ENCODE peak calls at places on chromosomes 7 and 10, in ten cellular contexts. F is body of pancreas; S is CD4-positive, CD25-positive, alpha-beta regulatory T cell; G is GM06990; V is brain microvascular endothelial cell; C is neuronal stem cell; D is tibial artery; M is right cardiac atrium; O is heart left ventricle; T is ovary. H is an unnamed sample. For H3K27me3, the result is how much of the 10 kb centered on the place peaks cover.

GRCh38 chr10:4034907-4035581 is 250.0 kb upstream of the KLF6 start:
- DNase-seq in F (no peak), O (no peak), V (peak), M (no peak), C (no peak), D (no peak), T (no peak), G (no peak), S (peak), H (no peak)

GRCh38 chr7:127792528-127793342 is 140.7 kb downstream of the SND1 start:
- DNase-seq in M (no peak), T (no peak), G (no peak), D (no peak), F (peak), V (no peak), C (peak), O (no peak), S (peak), H (peak)

GRCh38 chr10:77801474-77802238 is 124.9 kb downstream of the DLG5 start:
- DNase-seq in O (no peak), G (peak), V (peak), S (peak), D (no peak), C (no peak), T (no peak), F (no peak), M (no peak), H (no peak)

GRCh38 chr10:88725798-88726197 is 19.7 kb downstream of the LIPK start:
- DNase-seq in D (no peak), V (no peak), S (peak), G (no peak), C (no peak), F (no peak), T (no peak), O (no peak), M (no peak), H (no peak)

GRCh38 chr10:69348824-69349541 is 67.7 kb downstream of the TACR2 start:
- DNase-seq in V (peak), C (no peak), S (peak), M (peak), F (peak), T (no peak), D (peak), G (no peak), O (no peak), H (no peak)

GRCh38 chr7:157612664-157613561 is 276.1 kb downstream of the DNAJB6 start:
- DNase-seq in V (peak), S (peak), G (no peak), C (no peak), O (peak), F (peak), D (peak), M (peak), T (peak), H (peak)

GRCh38 chr7:8125680-8126444 is 136.1 kb downstream of the ICA1 start:
- DNase-seq in M (peak), T (no peak), G (peak), S (peak), F (peak), V (no peak), O (no peak), D (no peak), C (no peak), H (no peak)

GRCh38 chr10:77602913-77603528 is 34.6 kb downstream of the KCNMA1 start:
- DNase-seq in S (no peak), F (peak), G (no peak), V (no peak), D (no peak), T (no peak), O (no peak), M (no peak), C (no peak), H (no peak)

GRCh38 chr7:26497801-26498596 is 206.3 kb downstream of the SNX10 start:
- DNase-seq in S (no peak), F (no peak), T (no peak), C (no peak), M (no peak), G (no peak), O (no peak), V (no peak), D (no peak), H (no peak)

GRCh38 chr10:107091126-107091525 is 73.4 kb downstream of the SORCS1 start:
- DNase-seq in T (no peak), F (no peak), D (no peak), V (no peak), M (no peak), S (no peak), C (no peak), O (no peak), G (no peak), H (no peak)

GRCh38 chr7:42456756-42457276 is 219.8 kb upstream of the GLI3 start:
- DNase-seq in F (no peak), V (no peak), G (no peak), M (no peak), T (no peak), C (no peak), S (no peak), O (no peak), D (no peak), H (no peak)

GRCh38 chr7:158683541-158683940 is 21.1 kb downstream of the NCAPG2 start:
- DNase-seq in G (no peak), S (no peak), O (no peak), F (no peak), T (no peak), M (no peak), D (no peak), C (no peak), V (no peak), H (no peak)

GRCh38 chr10:113381906-113382562 is 170.8 kb upstream of the HABP2 start:
- DNase-seq in T (no peak), C (no peak), G (no peak), D (no peak), V (peak), F (peak), M (no peak), S (peak), O (no peak), H (no peak)

GRCh38 chr10:68330852-68331454 is 911 bp upstream of the HNRNPH3 start:
- DNase-seq in D (peak), S (no peak), O (no peak), G (peak), F (peak), C (no peak), V (no peak), T (peak), M (peak), H (no peak)

GRCh38 chr7:128026551-128026950 is 4.7 kb downstream of the LRRC4 start:
- DNase-seq in T (no peak), M (no peak), C (no peak), O (no peak), F (no peak), G (no peak), V (no peak), S (no peak), D (no peak), H (no peak)

GRCh38 chr7:57203161-57203791 is 71.0 kb upstream of the ZNF479 start:
- DNase-seq in S (no peak), C (no peak), F (no peak), M (no peak), T (no peak), O (no peak), D (no peak), V (no peak), G (no peak), H (no peak)

GRCh38 chr10:132212816-132213215 is 26.1 kb downstream of the DPYSL4 start:
- DNase-seq in D (no peak), G (no peak), C (no peak), V (no peak), T (no peak), F (no peak), S (no peak), M (peak), O (peak), H (no peak)

GRCh38 chr10:77810446-77811335 is 115.9 kb downstream of the DLG5 start:
- DNase-seq in C (no peak), M (no peak), G (no peak), T (no peak), D (no peak), V (no peak), F (no peak), O (no peak), S (no peak), H (no peak)

GRCh38 chr10:70679498-70679897 is 7.2 kb downstream of the ADAMTS14 start:
- DNase-seq in F (peak), G (no peak), D (no peak), V (no peak), O (no peak), M (peak), C (no peak), S (no peak), T (no peak), H (no peak)

GRCh38 chr7:19405546-19405945 is 260.3 kb upstream of the FERD3L start:
- DNase-seq in O (no peak), T (no peak), G (no peak), S (no peak), D (no peak), V (peak), F (no peak), C (no peak), M (no peak), H (no peak)

GRCh38 chr7:38049679-38050078 is 128.4 kb upstream of the STARD3NL start:
- DNase-seq in G (no peak), M (no peak), O (no peak), T (no peak), F (no peak), V (no peak), S (no peak), C (no peak), D (no peak), H (no peak)

GRCh38 chr7:141369422-141369821 is 181.8 kb upstream of the AGK start:
- DNase-seq in S (no peak), C (no peak), T (no peak), G (no peak), M (peak), V (no peak), O (no peak), F (peak), D (no peak), H (no peak)

GRCh38 chr7:79459381-79459780 is 5.9 kb upstream of the MAGI2 start:
- DNase-seq in V (no peak), D (peak), T (no peak), O (no peak), G (no peak), F (no peak), M (peak), C (no peak), S (no peak), H (no peak)

GRCh38 chr7:37853468-37853867 is 5.1 kb downstream of the NME8 start:
- DNase-seq in F (peak), C (no peak), G (no peak), D (no peak), S (peak), T (no peak), M (no peak), O (no peak), V (no peak), H (peak)

GRCh38 chr7:4689151-4689550 is 7.1 kb downstream of the FOXK1 start:
- DNase-seq in V (no peak), T (no peak), O (no peak), D (no peak), S (no peak), F (no peak), G (no peak), M (no peak), C (no peak), H (no peak)

GRCh38 chr10:93541402-93542357 is 24.8 kb upstream of the FFAR4 start:
- DNase-seq in M (peak), S (peak), C (peak), F (peak), O (peak), G (no peak), T (no peak), V (peak), D (no peak), H (peak)

GRCh38 chr10:48811461-48811860 is 126.8 kb downstream of the WDFY4 start:
- DNase-seq in M (no peak), S (no peak), F (no peak), G (no peak), C (no peak), V (no peak), T (no peak), D (no peak), O (no peak), H (no peak)

GRCh38 chr7:4247106-4247876 is 434.8 kb upstream of the FOXK1 start:
- DNase-seq in G (no peak), C (no peak), M (no peak), S (no peak), T (no peak), V (no peak), D (peak), F (peak), O (peak), H (no peak)

GRCh38 chr7:142798451-142799438 is 28.0 kb downstream of the PRSS2 start:
- DNase-seq in D (no peak), O (no peak), G (no peak), S (peak), C (no peak), V (no peak), M (no peak), T (no peak), F (no peak), H (no peak)
- H3K27me3 ChIP-seq in D (under half), O (under half), G (under half), S (under half), C (under half), V (under half), M (under half), T (under half), F (under half), H (under half)

DNA sequence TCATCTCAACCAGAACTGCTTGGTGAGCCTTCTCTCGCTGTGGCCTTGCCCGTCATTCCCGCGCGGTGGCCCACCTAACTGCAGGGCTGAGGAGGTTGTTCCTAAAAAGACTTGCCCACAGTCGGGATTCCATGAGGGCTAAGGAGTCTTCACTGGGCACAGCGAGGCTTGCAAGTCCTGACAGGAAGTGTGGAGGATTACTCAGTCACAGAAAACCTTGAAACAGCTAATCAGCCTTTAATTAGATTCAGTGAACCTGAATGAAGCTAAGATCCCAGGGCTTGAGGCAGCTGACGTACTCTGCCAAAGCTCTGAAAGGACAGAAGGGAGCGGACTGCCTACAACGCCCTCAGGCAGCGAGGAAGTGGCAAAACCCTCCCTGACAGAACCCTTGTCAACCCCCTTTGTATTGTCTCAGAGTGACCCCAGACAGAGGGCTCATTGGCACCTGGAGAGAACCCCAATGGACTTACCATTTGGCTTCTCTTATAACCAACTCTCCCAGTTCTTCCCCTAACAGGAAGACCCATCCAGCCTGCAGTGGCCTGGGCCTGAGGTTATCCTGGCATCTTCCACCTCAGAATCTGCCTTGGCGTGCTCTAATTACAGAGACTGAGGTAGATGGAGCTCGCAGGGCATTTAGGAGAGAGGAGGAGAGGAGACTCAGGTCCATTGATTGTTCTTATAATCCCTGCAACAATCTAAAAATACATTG is 2.5 kb upstream of the LAMB4 start:
- DNase-seq in F (no peak), T (no peak), S (no peak), M (no peak), D (no peak), G (no peak), V (no peak), O (no peak), C (peak), H (no peak)
- H3K27me3 ChIP-seq in F (under half), T (under half), S (under half), M (under half), D (under half), G (under half), V (under half), O (under half), C (under half), H (under half)

GRCh38 chr7:24885305-24885704 is 94.7 kb downstream of the OSBPL3 start:
- DNase-seq in S (no peak), F (peak), V (no peak), T (no peak), M (no peak), O (no peak), C (no peak), G (no peak), D (no peak), H (no peak)
- H3K27me3 ChIP-seq in S (under half), F (under half), V (under half), T (under half), M (under half), O (under half), C (under half), G (under half), D (under half), H (under half)

GRCh38 chr7:124364283-124364682 is 331.4 kb upstream of the TMEM229A start:
- DNase-seq in G (no peak), V (no peak), D (no peak), C (no peak), M (no peak), S (no peak), O (no peak), T (no peak), F (no peak), H (no peak)
- H3K27me3 ChIP-seq in G (under half), V (under half), D (under half), C (under half), M (under half), S (under half), O (under half), T (under half), F (under half), H (under half)

GRCh38 chr7:130420943-130421578 is 19.8 kb downstream of the CEP41 start:
- DNase-seq in M (no peak), S (no peak), O (no peak), V (no peak), F (no peak), T (no peak), D (no peak), G (no peak), C (no peak), H (no peak)

GRCh38 chr7:130419652-130420051 is 21.2 kb downstream of the CEP41 start:
- DNase-seq in D (no peak), F (no peak), S (peak), T (no peak), O (no peak), G (no peak), C (no peak), M (no peak), V (no peak), H (no peak)

GRCh38 chr7:130417215-130417614 is 23.6 kb downstream of the CEP41 start:
- DNase-seq in D (no peak), T (no peak), V (no peak), C (no peak), O (no peak), F (no peak), M (no peak), S (peak), G (no peak), H (no peak)

GRCh38 chr7:130415019-130415418 is 25.8 kb downstream of the CEP41 start:
- DNase-seq in S (peak), C (no peak), T (no peak), D (no peak), O (no peak), G (no peak), M (no peak), V (no peak), F (no peak), H (no peak)

DNA sequence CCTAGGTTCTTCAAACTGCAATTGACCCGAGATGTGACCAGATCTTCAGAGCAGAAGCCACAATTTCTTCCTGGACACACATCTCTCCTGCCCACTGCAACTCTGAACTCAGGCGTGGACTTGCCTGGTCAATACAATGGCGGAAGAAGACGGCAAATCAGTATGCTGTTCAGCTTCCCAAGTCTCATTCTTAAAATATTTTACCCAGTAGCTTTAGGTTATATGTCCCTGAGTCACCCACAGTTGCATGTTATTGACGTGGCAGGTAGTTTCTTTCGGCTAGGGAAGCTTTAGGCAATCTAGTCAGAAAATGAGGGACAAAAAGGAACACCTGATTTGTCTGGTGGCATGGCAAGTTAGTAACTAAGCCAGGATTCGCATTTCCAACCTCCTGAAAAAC is 22.5 kb downstream of the CEP41 start:
- DNase-seq in G (no peak), T (no peak), O (no peak), F (no peak), C (no peak), D (no peak), V (no peak), S (no peak), M (no peak), H (no peak)
- H3K27me3 ChIP-seq in G (under half), T (under half), O (under half), F (under half), C (under half), D (under half), V (under half), S (under half), M (under half), H (under half)

GRCh38 chr10:21517134-21517982 is 8.1 kb downstream of the SKIDA1 start:
- DNase-seq in O (peak), F (peak), T (peak), S (peak), D (peak), M (peak), V (no peak), C (no peak), G (peak), H (peak)
- H3K27me3 ChIP-seq in O (under half), F (under half), T (under half), S (half or more), D (under half), M (under half), V (under half), C (under half), G (under half), H (under half)

H was measured in H7.